ENCODE peak calls at places on chromosomes 5 and 9, in seven cellular contexts. One of them, this sample, is unnamed.

GRCh38 chr5:109848130-109848529 is 158.4 kb downstream of the MAN2A1 start:
- DNase-seq in RWPE2: no peak
- DNase-seq in T-helper 1 cell: no peak
- DNase-seq in NCI-H460: no peak
- DNase-seq in endothelial cell: no peak
- DNase-seq in T-helper 2 cell: no peak
- DNase-seq in GM04503: no peak
- DNase-seq in this sample: no peak

GRCh38 chr9:136695955-136696354 is 8.7 kb upstream of the AGPAT2 start:
- DNase-seq in endothelial cell: no peak
- DNase-seq in T-helper 2 cell: no peak
- DNase-seq in T-helper 1 cell: no peak
- DNase-seq in GM04503: no peak
- DNase-seq in RWPE2: no peak
- DNase-seq in NCI-H460: no peak
- DNase-seq in this sample: no peak

GRCh38 chr9:125255781-125256391 is 5.7 kb upstream of the GAPVD1 start:
- DNase-seq in T-helper 2 cell: no peak
- DNase-seq in T-helper 1 cell: no peak
- DNase-seq in RWPE2: no peak
- DNase-seq in GM04503: no peak
- DNase-seq in NCI-H460: no peak
- DNase-seq in endothelial cell: peak
- DNase-seq in this sample: no peak

GRCh38 chr5:109740329-109740728 is 50.6 kb downstream of the MAN2A1 start:
- DNase-seq in NCI-H460: no peak
- DNase-seq in RWPE2: no peak
- DNase-seq in T-helper 1 cell: no peak
- DNase-seq in GM04503: no peak
- DNase-seq in endothelial cell: no peak
- DNase-seq in T-helper 2 cell: no peak
- DNase-seq in this sample: no peak

GRCh38 chr5:13354611-13355010 is 589.9 kb downstream of the DNAH5 start:
- DNase-seq in T-helper 1 cell: no peak
- DNase-seq in GM04503: no peak
- DNase-seq in RWPE2: no peak
- DNase-seq in endothelial cell: no peak
- DNase-seq in NCI-H460: no peak
- DNase-seq in T-helper 2 cell: no peak
- DNase-seq in this sample: no peak

GRCh38 chr5:143074414-143074996 is 304.3 kb downstream of the ARHGAP26 start:
- DNase-seq in RWPE2: no peak
- DNase-seq in endothelial cell: no peak
- DNase-seq in NCI-H460: no peak
- DNase-seq in T-helper 1 cell: no peak
- DNase-seq in T-helper 2 cell: no peak
- DNase-seq in GM04503: no peak
- DNase-seq in this sample: no peak

GRCh38 chr5:42770003-42770402 is 13.4 kb downstream of the CCDC152 start:
- DNase-seq in GM04503: no peak
- DNase-seq in NCI-H460: no peak
- DNase-seq in T-helper 2 cell: no peak
- DNase-seq in RWPE2: no peak
- DNase-seq in T-helper 1 cell: no peak
- DNase-seq in endothelial cell: no peak
- DNase-seq in this sample: no peak

GRCh38 chr5:110536120-110537115 is 190.1 kb downstream of the TMEM232 start:
- DNase-seq in NCI-H460: no peak
- DNase-seq in endothelial cell: no peak
- DNase-seq in T-helper 2 cell: no peak
- DNase-seq in T-helper 1 cell: no peak
- DNase-seq in GM04503: peak
- DNase-seq in RWPE2: no peak
- DNase-seq in this sample: no peak

GRCh38 chr5:75831561-75831960 is 114.3 kb upstream of the POC5 start:
- DNase-seq in RWPE2: no peak
- DNase-seq in GM04503: no peak
- DNase-seq in T-helper 2 cell: no peak
- DNase-seq in endothelial cell: no peak
- DNase-seq in NCI-H460: no peak
- DNase-seq in T-helper 1 cell: no peak
- DNase-seq in this sample: no peak

GRCh38 chr5:51082741-51083140 is 300.5 kb upstream of the ISL1 start:
- DNase-seq in NCI-H460: no peak
- DNase-seq in T-helper 1 cell: no peak
- DNase-seq in GM04503: no peak
- DNase-seq in RWPE2: no peak
- DNase-seq in endothelial cell: no peak
- DNase-seq in T-helper 2 cell: no peak
- DNase-seq in this sample: no peak

GRCh38 chr9:86413966-86414880 is 60.0 kb upstream of the TUT7 start:
- DNase-seq in GM04503: no peak
- DNase-seq in T-helper 1 cell: no peak
- DNase-seq in RWPE2: no peak
- DNase-seq in T-helper 2 cell: no peak
- DNase-seq in NCI-H460: peak
- DNase-seq in endothelial cell: no peak
- DNase-seq in this sample: no peak

GRCh38 chr5:177403194-177403825 is 2.8 kb upstream of the PFN3 start:
- DNase-seq in NCI-H460: no peak
- DNase-seq in T-helper 1 cell: peak
- DNase-seq in T-helper 2 cell: peak
- DNase-seq in endothelial cell: no peak
- DNase-seq in RWPE2: peak
- DNase-seq in GM04503: no peak
- DNase-seq in this sample: no peak

GRCh38 chr5:120345947-120346346 is 118.2 kb upstream of the PRR16 start:
- DNase-seq in RWPE2: no peak
- DNase-seq in NCI-H460: no peak
- DNase-seq in T-helper 1 cell: no peak
- DNase-seq in T-helper 2 cell: no peak
- DNase-seq in GM04503: no peak
- DNase-seq in endothelial cell: no peak
- DNase-seq in this sample: no peak

GRCh38 chr5:10695055-10695649 is 65.9 kb downstream of the DAP start:
- DNase-seq in NCI-H460: peak
- DNase-seq in T-helper 2 cell: no peak
- DNase-seq in T-helper 1 cell: no peak
- DNase-seq in GM04503: no peak
- DNase-seq in endothelial cell: peak
- DNase-seq in RWPE2: peak
- DNase-seq in this sample: no peak

GRCh38 chr9:130680836-130681768 is 12.5 kb upstream of the EXOSC2 start:
- DNase-seq in NCI-H460: peak
- DNase-seq in T-helper 1 cell: peak
- DNase-seq in RWPE2: peak
- DNase-seq in T-helper 2 cell: peak
- DNase-seq in endothelial cell: peak
- DNase-seq in GM04503: no peak
- DNase-seq in this sample: peak

GRCh38 chr5:179380211-179381035 is 35.2 kb upstream of the ADAMTS2 start:
- DNase-seq in GM04503: no peak
- DNase-seq in endothelial cell: no peak
- DNase-seq in NCI-H460: no peak
- DNase-seq in T-helper 1 cell: no peak
- DNase-seq in RWPE2: no peak
- DNase-seq in T-helper 2 cell: no peak
- DNase-seq in this sample: no peak

GRCh38 chr5:640461-641330 is 28.6 kb downstream of the CEP72 start:
- DNase-seq in NCI-H460: no peak
- DNase-seq in GM04503: no peak
- DNase-seq in T-helper 2 cell: no peak
- DNase-seq in T-helper 1 cell: no peak
- DNase-seq in endothelial cell: no peak
- DNase-seq in RWPE2: peak
- DNase-seq in this sample: no peak

GRCh38 chr5:133254803-133255202 is 203.0 kb downstream of the HSPA4 start:
- DNase-seq in RWPE2: no peak
- DNase-seq in T-helper 1 cell: no peak
- DNase-seq in NCI-H460: no peak
- DNase-seq in GM04503: no peak
- DNase-seq in T-helper 2 cell: no peak
- DNase-seq in endothelial cell: no peak
- DNase-seq in this sample: no peak

GRCh38 chr5:42995152-42995751 is 44.9 kb downstream of the ANXA2R start:
- DNase-seq in GM04503: no peak
- DNase-seq in endothelial cell: no peak
- DNase-seq in T-helper 2 cell: no peak
- DNase-seq in NCI-H460: no peak
- DNase-seq in RWPE2: no peak
- DNase-seq in T-helper 1 cell: no peak
- DNase-seq in this sample: no peak

GRCh38 chr5:131944700-131945550 is 538 bp downstream of the MEIKIN start:
- DNase-seq in T-helper 2 cell: no peak
- DNase-seq in GM04503: no peak
- DNase-seq in RWPE2: no peak
- DNase-seq in NCI-H460: no peak
- DNase-seq in T-helper 1 cell: no peak
- DNase-seq in endothelial cell: no peak
- DNase-seq in this sample: no peak

GRCh38 chr9:129275626-129276247 is 97.7 kb upstream of the IER5L start:
- DNase-seq in GM04503: no peak
- DNase-seq in endothelial cell: no peak
- DNase-seq in RWPE2: peak
- DNase-seq in NCI-H460: no peak
- DNase-seq in T-helper 1 cell: no peak
- DNase-seq in T-helper 2 cell: no peak
- DNase-seq in this sample: no peak

GRCh38 chr5:90585337-90585986 is 26.9 kb downstream of the ADGRV1 start:
- DNase-seq in endothelial cell: no peak
- DNase-seq in T-helper 2 cell: no peak
- DNase-seq in NCI-H460: no peak
- DNase-seq in RWPE2: no peak
- DNase-seq in T-helper 1 cell: no peak
- DNase-seq in GM04503: no peak
- DNase-seq in this sample: no peak

GRCh38 chr5:141747152-141747640 is 65.2 kb upstream of the ARAP3 start:
- DNase-seq in RWPE2: peak
- DNase-seq in T-helper 1 cell: no peak
- DNase-seq in NCI-H460: no peak
- DNase-seq in GM04503: no peak
- DNase-seq in T-helper 2 cell: no peak
- DNase-seq in endothelial cell: peak
- DNase-seq in this sample: peak

GRCh38 chr5:181215997-181216982 is 6.8 kb upstream of the TRIM41 start:
- DNase-seq in endothelial cell: no peak
- DNase-seq in T-helper 2 cell: no peak
- DNase-seq in RWPE2: no peak
- DNase-seq in NCI-H460: peak
- DNase-seq in GM04503: no peak
- DNase-seq in T-helper 1 cell: no peak
- DNase-seq in this sample: no peak

GRCh38 chr5:141839015-141839513 is 39.1 kb downstream of the PCDH1 start:
- DNase-seq in GM04503: no peak
- DNase-seq in endothelial cell: no peak
- DNase-seq in T-helper 2 cell: no peak
- DNase-seq in T-helper 1 cell: no peak
- DNase-seq in RWPE2: no peak
- DNase-seq in NCI-H460: no peak
- DNase-seq in this sample: no peak

GRCh38 chr5:35177783-35178182 is 52.5 kb downstream of the PRLR start:
- DNase-seq in GM04503: no peak
- DNase-seq in T-helper 2 cell: no peak
- DNase-seq in endothelial cell: no peak
- DNase-seq in NCI-H460: no peak
- DNase-seq in RWPE2: no peak
- DNase-seq in T-helper 1 cell: no peak
- DNase-seq in this sample: no peak

GRCh38 chr9:4750021-4750673 is 9.1 kb upstream of the AK3 start:
- DNase-seq in RWPE2: no peak
- DNase-seq in endothelial cell: no peak
- DNase-seq in NCI-H460: peak
- DNase-seq in T-helper 2 cell: no peak
- DNase-seq in T-helper 1 cell: no peak
- DNase-seq in GM04503: no peak
- DNase-seq in this sample: no peak

GRCh38 chr9:127522727-127523126 is 71.4 kb downstream of the LRSAM1 start:
- DNase-seq in NCI-H460: no peak
- DNase-seq in endothelial cell: no peak
- DNase-seq in RWPE2: peak
- DNase-seq in GM04503: no peak
- DNase-seq in T-helper 1 cell: no peak
- DNase-seq in T-helper 2 cell: no peak
- DNase-seq in this sample: no peak

GRCh38 chr5:32511778-32512374 is 67.3 kb upstream of the ZFR start:
- DNase-seq in GM04503: no peak
- DNase-seq in endothelial cell: no peak
- DNase-seq in T-helper 1 cell: no peak
- DNase-seq in NCI-H460: no peak
- DNase-seq in RWPE2: no peak
- DNase-seq in T-helper 2 cell: no peak
- DNase-seq in this sample: no peak

GRCh38 chr5:125002727-125003598 is 256.5 kb upstream of the ZNF608 start:
- DNase-seq in T-helper 2 cell: no peak
- DNase-seq in RWPE2: no peak
- DNase-seq in NCI-H460: no peak
- DNase-seq in T-helper 1 cell: no peak
- DNase-seq in endothelial cell: no peak
- DNase-seq in GM04503: no peak
- DNase-seq in this sample: no peak

GRCh38 chr9:129160712-129161533 is 17.1 kb downstream of the IER5L start:
- DNase-seq in GM04503: peak
- DNase-seq in T-helper 2 cell: no peak
- DNase-seq in NCI-H460: no peak
- DNase-seq in T-helper 1 cell: no peak
- DNase-seq in RWPE2: no peak
- DNase-seq in endothelial cell: no peak
- DNase-seq in this sample: no peak

GRCh38 chr9:8745347-8745746 is 945.8 kb upstream of the DMAC1 start:
- DNase-seq in endothelial cell: no peak
- DNase-seq in GM04503: no peak
- DNase-seq in T-helper 2 cell: no peak
- DNase-seq in T-helper 1 cell: no peak
- DNase-seq in NCI-H460: no peak
- DNase-seq in RWPE2: no peak
- DNase-seq in this sample: no peak

GRCh38 chr5:113031132-113031531 is 54.5 kb downstream of the DCP2 start:
- DNase-seq in GM04503: no peak
- DNase-seq in T-helper 1 cell: no peak
- DNase-seq in endothelial cell: peak
- DNase-seq in NCI-H460: no peak
- DNase-seq in T-helper 2 cell: no peak
- DNase-seq in RWPE2: no peak
- DNase-seq in this sample: no peak

GRCh38 chr5:89260254-89260653 is 377.3 kb upstream of the MEF2C start:
- DNase-seq in T-helper 2 cell: no peak
- DNase-seq in RWPE2: no peak
- DNase-seq in GM04503: no peak
- DNase-seq in T-helper 1 cell: no peak
- DNase-seq in NCI-H460: no peak
- DNase-seq in endothelial cell: no peak
- DNase-seq in this sample: no peak

GRCh38 chr5:107401470-107402085 is 269.2 kb downstream of the EFNA5 start:
- DNase-seq in T-helper 1 cell: no peak
- DNase-seq in endothelial cell: no peak
- DNase-seq in NCI-H460: no peak
- DNase-seq in GM04503: no peak
- DNase-seq in RWPE2: no peak
- DNase-seq in T-helper 2 cell: no peak
- DNase-seq in this sample: no peak

GRCh38 chr5:95818181-95819147 is 4.1 kb downstream of the GLRX start:
- DNase-seq in RWPE2: no peak
- DNase-seq in GM04503: no peak
- DNase-seq in endothelial cell: no peak
- DNase-seq in T-helper 2 cell: no peak
- DNase-seq in NCI-H460: no peak
- DNase-seq in T-helper 1 cell: no peak
- DNase-seq in this sample: no peak

GRCh38 chr5:134427540-134428041 is 15.9 kb upstream of the CDKN2AIPNL start:
- DNase-seq in T-helper 2 cell: no peak
- DNase-seq in T-helper 1 cell: no peak
- DNase-seq in endothelial cell: no peak
- DNase-seq in RWPE2: no peak
- DNase-seq in NCI-H460: no peak
- DNase-seq in GM04503: no peak
- DNase-seq in this sample: no peak

GRCh38 chr5:137370096-137370495 is 129.0 kb downstream of the SPOCK1 start:
- DNase-seq in endothelial cell: no peak
- DNase-seq in GM04503: no peak
- DNase-seq in RWPE2: no peak
- DNase-seq in NCI-H460: no peak
- DNase-seq in T-helper 1 cell: no peak
- DNase-seq in T-helper 2 cell: no peak
- DNase-seq in this sample: no peak